ENCODE peak calls at places on chromosome 10, in nine cellular contexts. B, T, D, R, P, E, N, M and Y are unnamed samples.

GRCh38 chr10:131354380-131354779 is 42.9 kb upstream of the TCERG1L start:
- DNase-seq in B (peak; percentile 39), T (no peak), D (no peak), R (no peak), P (peak; percentile 9), E (peak; percentile 4), N (no peak), M (peak; percentile 56), Y (peak; percentile 81)

GRCh38 chr10:25130911-25131310 is 43.9 kb upstream of the GPR158 start:
- DNase-seq in B (no peak), T (no peak), D (no peak), R (no peak), P (peak; percentile 4), E (peak; percentile 41), N (no peak), M (no peak), Y (no peak)

GRCh38 chr10:103982639-103983038 is 15.7 kb downstream of the SLK start:
- DNase-seq in B (no peak), T (peak; percentile 37), D (no peak), R (no peak), P (no peak), E (no peak), N (no peak), M (no peak), Y (peak; percentile 21)

GRCh38 chr10:20614911-20615310 is 282.2 kb downstream of the NEBL start:
- DNase-seq in B (no peak), T (no peak), D (no peak), R (no peak), P (no peak), E (no peak), N (no peak), M (no peak), Y (no peak)

GRCh38 chr10:75498866-75499265 is 67.4 kb downstream of the LRMDA start:
- DNase-seq in B (no peak), T (no peak), D (no peak), R (no peak), P (no peak), E (no peak), N (no peak), M (no peak), Y (no peak)

GRCh38 chr10:46514431-46514861 is 42.0 kb downstream of the GPRIN2 start:
- DNase-seq in B (peak; percentile 8), T (no peak), D (peak; percentile 72), R (no peak), P (no peak), E (no peak), N (peak; percentile 52), M (no peak), Y (no peak)

GRCh38 chr10:78407009-78407711 is 373.5 kb downstream of the RPS24 start:
- DNase-seq in B (peak; percentile 80), T (peak; percentile 83), D (no peak), R (no peak), P (peak; percentile 98), E (peak; percentile 100), N (peak; percentile 80), M (peak; percentile 93), Y (peak; percentile 95)

GRCh38 chr10:102401735-102402511 is 6.4 kb downstream of the NFKB2 start:
- DNase-seq in B (no peak), T (no peak), D (no peak), R (no peak), P (peak; percentile 94), E (peak; percentile 80), N (peak; percentile 56), M (peak; percentile 70), Y (no peak)

GRCh38 chr10:22002531-22003110 is 909 bp downstream of the DNAJC1 start:
- DNase-seq in B (no peak), T (no peak), D (no peak), R (peak; percentile 23), P (peak; percentile 12), E (peak; percentile 27), N (no peak), M (peak; percentile 46), Y (no peak)

GRCh38 chr10:74244097-74244685 is 93.2 kb downstream of the ADK start:
- DNase-seq in B (no peak), T (no peak), D (no peak), R (no peak), P (no peak), E (peak; percentile 99), N (no peak), M (peak; percentile 59), Y (peak; percentile 6)

GRCh38 chr10:29007748-29008610 is 280.9 kb upstream of the LYZL1 start:
- DNase-seq in B (no peak), T (no peak), D (no peak), R (no peak), P (no peak), E (no peak), N (no peak), M (peak; percentile 58), Y (no peak)

GRCh38 chr10:82910301-82910700 is 1035.3 kb downstream of the NRG3 start:
- DNase-seq in B (no peak), T (no peak), D (no peak), R (no peak), P (no peak), E (no peak), N (no peak), M (no peak), Y (no peak)

GRCh38 chr10:82908096-82908495 is 1033.1 kb downstream of the NRG3 start:
- DNase-seq in B (no peak), T (no peak), D (no peak), R (no peak), P (no peak), E (no peak), N (no peak), M (no peak), Y (no peak)

GRCh38 chr10:82914655-82915136 is 1039.7 kb downstream of the NRG3 start:
- DNase-seq in B (no peak), T (no peak), D (no peak), R (no peak), P (no peak), E (no peak), N (no peak), M (no peak), Y (no peak)

GRCh38 chr10:82908751-82909150 is 1033.8 kb downstream of the NRG3 start:
- DNase-seq in B (no peak), T (no peak), D (no peak), R (no peak), P (no peak), E (no peak), N (no peak), M (no peak), Y (no peak)
- TF ChIP-seq CTCF in B (no peak), T (no peak), D (no peak), R (no peak), P (no peak), E (no peak), N (no peak), M (no peak), Y (no peak)

DNA sequence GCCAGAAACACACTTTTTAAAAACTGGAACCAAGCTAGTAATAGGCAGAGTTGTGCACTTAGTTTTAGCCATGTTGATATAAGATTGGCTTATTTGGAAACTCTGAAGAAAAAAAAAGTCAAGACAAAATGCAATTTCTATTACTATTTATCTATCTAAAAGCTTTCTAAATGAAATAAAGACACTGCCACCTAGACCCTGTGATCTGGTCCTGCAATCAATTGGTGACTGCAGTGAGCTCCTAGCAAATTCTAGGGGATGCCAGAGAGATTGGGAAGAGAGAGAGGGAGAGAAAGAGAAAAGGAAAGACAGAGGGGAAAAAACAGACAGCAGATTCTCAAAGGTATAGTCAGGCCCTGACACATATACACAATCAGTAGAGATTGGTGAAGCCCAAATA is 25.3 kb downstream of the SORCS1 start:
- DNase-seq in B (no peak), T (no peak), D (no peak), R (no peak), P (no peak), E (no peak), N (no peak), M (no peak), Y (no peak)
- TF ChIP-seq CTCF in B (no peak), T (no peak), D (no peak), R (no peak), P (no peak), E (no peak), N (no peak), M (no peak), Y (no peak)

DNA sequence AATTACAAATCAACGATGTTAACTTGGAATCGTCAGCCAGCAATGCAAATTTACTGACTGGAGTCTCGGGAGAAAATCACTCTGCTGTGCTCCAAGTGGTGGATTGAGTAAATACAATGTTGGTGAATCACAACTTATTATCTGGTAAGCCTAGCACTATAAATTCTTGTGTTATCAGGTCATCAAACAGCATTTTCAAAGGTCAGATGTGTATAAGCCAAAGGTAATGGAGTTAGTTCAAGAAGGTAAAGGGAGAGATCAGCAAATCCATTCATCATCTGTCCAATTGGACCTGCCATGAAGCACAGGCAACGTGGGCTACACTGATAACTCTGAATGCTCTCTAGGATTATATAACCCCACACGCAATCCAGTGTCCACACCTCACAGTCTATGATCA is 13.9 kb downstream of the CUBN start:
- DNase-seq in B (no peak), T (no peak), D (no peak), R (no peak), P (peak; percentile 44), E (peak; percentile 68), N (no peak), M (peak; percentile 51), Y (no peak)
- TF ChIP-seq CTCF in B (no peak), T (no peak), D (peak; percentile 28), R (no peak), P (no peak), E (peak; percentile 33), N (no peak), M (peak; percentile 16), Y (no peak)

GRCh38 chr10:31013331-31013730 is 18.3 kb downstream of the ZNF438 start:
- DNase-seq in B (no peak), T (no peak), D (no peak), R (no peak), P (no peak), E (no peak), N (no peak), M (no peak), Y (no peak)

GRCh38 chr10:31010062-31010461 is 21.6 kb downstream of the ZNF438 start:
- DNase-seq in B (no peak), T (no peak), D (no peak), R (no peak), P (no peak), E (peak; percentile 59), N (no peak), M (no peak), Y (no peak)

GRCh38 chr10:31011660-31012022 is 20.0 kb downstream of the ZNF438 start:
- DNase-seq in B (no peak), T (no peak), D (no peak), R (no peak), P (no peak), E (no peak), N (no peak), M (no peak), Y (no peak)

GRCh38 chr10:31014146-31014880 is 17.4 kb downstream of the ZNF438 start:
- DNase-seq in B (no peak), T (no peak), D (no peak), R (no peak), P (no peak), E (no peak), N (no peak), M (no peak), Y (no peak)

GRCh38 chr10:31011017-31011659 is 20.5 kb downstream of the ZNF438 start:
- DNase-seq in B (no peak), T (no peak), D (no peak), R (no peak), P (no peak), E (no peak), N (no peak), M (no peak), Y (no peak)
- TF ChIP-seq CTCF in B (no peak), T (no peak), D (no peak), R (no peak), P (no peak), E (no peak), N (no peak), M (no peak), Y (no peak)